ENCODE peak calls at places on chromosomes 11 and 22, in eight cellular contexts. One of them, this sample, is unnamed.

GRCh38 chr11:66371627-66372415 is at the start of gene SLC29A2:
- DNase-seq in posterior cingulate gyrus: peak
- DNase-seq in WTC11: peak
- DNase-seq in heart right ventricle: peak
- DNase-seq in activated CD4-positive, CD25-positive, alpha-beta regulatory T cell treated with anti-CD3 and anti-CD28 coated beads, Interleukin-2, amount 50 U/mL, for 16 hours: peak
- DNase-seq in activated CD8-positive, alpha-beta memory T cell treated with anti-CD3 and anti-CD28 coated beads, Interleukin-2, amount 10 ng/mL, durations not matched to agents 7 days and 5 days: peak
- DNase-seq in stimulated activated CD8-positive, alpha-beta memory T cell treated with anti-CD3 and anti-CD28 coated beads, Interleukin-15, amount 100 ng/mL, for 4 hours: peak
- DNase-seq in SW480: peak
- DNase-seq in this sample: no peak

GRCh38 chr11:71249301-71249700 is 3.1 kb downstream of the SHANK2 start:
- DNase-seq in posterior cingulate gyrus: no peak
- DNase-seq in WTC11: no peak
- DNase-seq in heart right ventricle: no peak
- DNase-seq in activated CD4-positive, CD25-positive, alpha-beta regulatory T cell treated with anti-CD3 and anti-CD28 coated beads, Interleukin-2, amount 50 U/mL, for 16 hours: no peak
- DNase-seq in activated CD8-positive, alpha-beta memory T cell treated with anti-CD3 and anti-CD28 coated beads, Interleukin-2, amount 10 ng/mL, durations not matched to agents 7 days and 5 days: no peak
- DNase-seq in stimulated activated CD8-positive, alpha-beta memory T cell treated with anti-CD3 and anti-CD28 coated beads, Interleukin-15, amount 100 ng/mL, for 4 hours: no peak
- DNase-seq in SW480: no peak
- DNase-seq in this sample: no peak

GRCh38 chr11:45671246-45672171 is 6.1 kb upstream of the CHST1 start:
- DNase-seq in posterior cingulate gyrus: peak
- DNase-seq in WTC11: no peak
- DNase-seq in heart right ventricle: no peak
- DNase-seq in activated CD4-positive, CD25-positive, alpha-beta regulatory T cell treated with anti-CD3 and anti-CD28 coated beads, Interleukin-2, amount 50 U/mL, for 16 hours: no peak
- DNase-seq in activated CD8-positive, alpha-beta memory T cell treated with anti-CD3 and anti-CD28 coated beads, Interleukin-2, amount 10 ng/mL, durations not matched to agents 7 days and 5 days: no peak
- DNase-seq in stimulated activated CD8-positive, alpha-beta memory T cell treated with anti-CD3 and anti-CD28 coated beads, Interleukin-15, amount 100 ng/mL, for 4 hours: no peak
- DNase-seq in SW480: peak
- DNase-seq in this sample: no peak

GRCh38 chr22:37627545-37627944 is 11.9 kb upstream of the SH3BP1 start:
- DNase-seq in posterior cingulate gyrus: no peak
- DNase-seq in WTC11: no peak
- DNase-seq in heart right ventricle: no peak
- DNase-seq in activated CD4-positive, CD25-positive, alpha-beta regulatory T cell treated with anti-CD3 and anti-CD28 coated beads, Interleukin-2, amount 50 U/mL, for 16 hours: no peak
- DNase-seq in activated CD8-positive, alpha-beta memory T cell treated with anti-CD3 and anti-CD28 coated beads, Interleukin-2, amount 10 ng/mL, durations not matched to agents 7 days and 5 days: peak
- DNase-seq in stimulated activated CD8-positive, alpha-beta memory T cell treated with anti-CD3 and anti-CD28 coated beads, Interleukin-15, amount 100 ng/mL, for 4 hours: no peak
- DNase-seq in SW480: no peak
- DNase-seq in this sample: no peak

GRCh38 chr22:24391836-24392217 is 35.6 kb upstream of the ADORA2A start:
- DNase-seq in posterior cingulate gyrus: no peak
- DNase-seq in WTC11: no peak
- DNase-seq in heart right ventricle: no peak
- DNase-seq in activated CD4-positive, CD25-positive, alpha-beta regulatory T cell treated with anti-CD3 and anti-CD28 coated beads, Interleukin-2, amount 50 U/mL, for 16 hours: no peak
- DNase-seq in activated CD8-positive, alpha-beta memory T cell treated with anti-CD3 and anti-CD28 coated beads, Interleukin-2, amount 10 ng/mL, durations not matched to agents 7 days and 5 days: no peak
- DNase-seq in stimulated activated CD8-positive, alpha-beta memory T cell treated with anti-CD3 and anti-CD28 coated beads, Interleukin-15, amount 100 ng/mL, for 4 hours: no peak
- DNase-seq in SW480: no peak
- DNase-seq in this sample: no peak

GRCh38 chr11:19677380-19678080 is 35.1 kb upstream of the NAV2 start:
- DNase-seq in posterior cingulate gyrus: no peak
- DNase-seq in WTC11: no peak
- DNase-seq in heart right ventricle: no peak
- DNase-seq in activated CD4-positive, CD25-positive, alpha-beta regulatory T cell treated with anti-CD3 and anti-CD28 coated beads, Interleukin-2, amount 50 U/mL, for 16 hours: no peak
- DNase-seq in activated CD8-positive, alpha-beta memory T cell treated with anti-CD3 and anti-CD28 coated beads, Interleukin-2, amount 10 ng/mL, durations not matched to agents 7 days and 5 days: no peak
- DNase-seq in stimulated activated CD8-positive, alpha-beta memory T cell treated with anti-CD3 and anti-CD28 coated beads, Interleukin-15, amount 100 ng/mL, for 4 hours: no peak
- DNase-seq in SW480: no peak
- DNase-seq in this sample: no peak

GRCh38 chr11:61193596-61193995 is 9.7 kb upstream of the PGA3 start:
- DNase-seq in posterior cingulate gyrus: no peak
- DNase-seq in WTC11: peak
- DNase-seq in heart right ventricle: no peak
- DNase-seq in activated CD4-positive, CD25-positive, alpha-beta regulatory T cell treated with anti-CD3 and anti-CD28 coated beads, Interleukin-2, amount 50 U/mL, for 16 hours: no peak
- DNase-seq in activated CD8-positive, alpha-beta memory T cell treated with anti-CD3 and anti-CD28 coated beads, Interleukin-2, amount 10 ng/mL, durations not matched to agents 7 days and 5 days: no peak
- DNase-seq in stimulated activated CD8-positive, alpha-beta memory T cell treated with anti-CD3 and anti-CD28 coated beads, Interleukin-15, amount 100 ng/mL, for 4 hours: no peak
- DNase-seq in SW480: no peak
- DNase-seq in this sample: no peak

GRCh38 chr11:119194811-119195210 is 9.5 kb downstream of the NHERF4 start:
- DNase-seq in posterior cingulate gyrus: no peak
- DNase-seq in WTC11: no peak
- DNase-seq in heart right ventricle: no peak
- DNase-seq in activated CD4-positive, CD25-positive, alpha-beta regulatory T cell treated with anti-CD3 and anti-CD28 coated beads, Interleukin-2, amount 50 U/mL, for 16 hours: no peak
- DNase-seq in activated CD8-positive, alpha-beta memory T cell treated with anti-CD3 and anti-CD28 coated beads, Interleukin-2, amount 10 ng/mL, durations not matched to agents 7 days and 5 days: no peak
- DNase-seq in stimulated activated CD8-positive, alpha-beta memory T cell treated with anti-CD3 and anti-CD28 coated beads, Interleukin-15, amount 100 ng/mL, for 4 hours: no peak
- DNase-seq in SW480: no peak
- DNase-seq in this sample: no peak